ENCODE peak calls at places on chromosomes 12 and 14, in ten cellular contexts. S is HCT116; A is body of pancreas; L is CD8-positive, alpha-beta T cell; W is dorsolateral prefrontal cortex; D is fibroblast of the aortic adventitia; C is hepatocyte; T is choroid plexus epithelial cell; I is upper lobe of right lung; V is left ventricle myocardium inferior. O is an unnamed sample.

GRCh38 chr14:82445810-82446575 is 912.3 kb upstream of the SEL1L start:
- DNase-seq in S (no peak), A (no peak), L (no peak), W (no peak), D (no peak), C (no peak), T (no peak), I (no peak), V (no peak), O (no peak)

GRCh38 chr14:55721353-55721752 is 141.3 kb downstream of the KTN1 start:
- DNase-seq in S (peak; percentile 22), A (peak; percentile 41), L (no peak), W (no peak), D (peak; percentile 97), C (no peak), T (peak; percentile 96), I (no peak), V (no peak), O (no peak)

GRCh38 chr12:25458047-25458552 is 95.0 kb downstream of the LMNTD1 start:
- DNase-seq in S (peak; percentile 95), A (peak; percentile 14), L (no peak), W (no peak), D (peak; percentile 92), C (no peak), T (peak; percentile 90), I (no peak), V (no peak), O (no peak)

GRCh38 chr12:76346798-76347420 is 1.3 kb downstream of the BBS10 start:
- DNase-seq in S (no peak), A (no peak), L (no peak), W (no peak), D (peak; percentile 84), C (peak; percentile 68), T (peak; percentile 85), I (no peak), V (no peak), O (peak; percentile 41)

GRCh38 chr12:118102070-118102469 is 1.7 kb downstream of the VSIG10 start:
- DNase-seq in S (peak; percentile 46), A (peak; percentile 31), L (no peak), W (no peak), D (no peak), C (peak; percentile 29), T (no peak), I (no peak), V (no peak), O (no peak)

GRCh38 chr14:68544150-68544892 is 248.5 kb downstream of the ZFP36L1 start:
- DNase-seq in S (no peak), A (peak; percentile 86), L (no peak), W (no peak), D (peak; percentile 100), C (no peak), T (peak; percentile 98), I (no peak), V (peak; percentile 55), O (no peak)

GRCh38 chr12:7989827-7990491 is 42.6 kb upstream of the FOXJ2 start:
- DNase-seq in S (no peak), A (peak; percentile 13), L (peak; percentile 71), W (no peak), D (no peak), C (no peak), T (no peak), I (peak; percentile 85), V (peak; percentile 32), O (peak; percentile 47)

GRCh38 chr12:78331764-78332163 is 501.1 kb downstream of the NAV3 start:
- DNase-seq in S (no peak), A (no peak), L (no peak), W (no peak), D (no peak), C (no peak), T (peak; percentile 13), I (no peak), V (no peak), O (no peak)

GRCh38 chr14:24394275-24394674 is 4.5 kb upstream of the NYNRIN start:
- DNase-seq in S (peak; percentile 12), A (no peak), L (no peak), W (no peak), D (no peak), C (no peak), T (no peak), I (no peak), V (no peak), O (no peak)
- TF ChIP-seq CTCF in S (peak; percentile 20), A (no peak), L (no peak), W (no peak), D (no peak), C (no peak), T (no peak), I (no peak), V (no peak), O (no peak)

GRCh38 chr14:80927385-80927989 is 14.1 kb downstream of the CEP128 start:
- DNase-seq in S (no peak), A (no peak), L (no peak), W (no peak), D (no peak), C (no peak), T (no peak), I (no peak), V (no peak), O (no peak)
- TF ChIP-seq CTCF in S (peak; percentile 27), A (no peak), L (no peak), W (no peak), D (no peak), C (no peak), T (peak; percentile 24), I (no peak), V (no peak), O (no peak)

DNA sequence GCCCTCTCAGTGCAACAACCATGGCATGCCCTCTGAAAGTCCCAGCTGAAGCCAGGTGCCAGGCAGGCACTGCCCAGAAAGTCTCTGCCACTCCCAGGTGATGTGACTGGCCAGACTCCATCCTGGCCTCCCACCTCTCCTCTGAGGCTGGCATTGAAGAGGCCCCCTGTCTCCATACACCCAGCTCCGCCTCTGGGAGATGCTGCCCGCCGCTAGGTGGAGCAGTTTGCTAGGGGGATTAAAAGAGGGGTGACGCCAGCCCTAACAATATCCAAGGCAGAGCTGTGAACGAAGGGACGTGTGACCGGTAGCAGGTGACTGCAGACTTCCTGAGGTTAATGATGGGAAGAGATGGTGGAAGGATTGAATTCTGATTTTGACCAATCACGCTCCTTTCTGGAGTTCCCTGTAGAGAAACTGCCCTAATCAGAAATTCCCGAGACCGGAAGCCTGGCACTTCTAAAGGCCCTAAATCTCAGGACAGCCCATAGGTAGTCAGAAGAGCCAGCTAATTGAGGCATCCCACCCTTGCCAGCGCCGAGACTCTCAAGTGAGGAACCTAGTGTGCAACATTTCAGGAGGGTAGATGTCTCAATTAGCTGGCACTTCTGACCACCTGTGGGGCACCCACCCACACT is 8.3 kb upstream of the PLEK2 start:
- DNase-seq in S (no peak), A (peak; percentile 47), L (peak; percentile 26), W (no peak), D (no peak), C (no peak), T (no peak), I (no peak), V (no peak), O (peak; percentile 44)
- TF ChIP-seq CTCF in S (peak; percentile 69), A (peak; percentile 45), L (peak; percentile 26), W (no peak), D (peak; percentile 18), C (peak; percentile 22), T (peak; percentile 62), I (peak; percentile 41), V (peak; percentile 44), O (peak; percentile 50)

GRCh38 chr14:93970589-93970966 is 5.8 kb downstream of the ASB2 start:
- DNase-seq in S (peak; percentile 33), A (peak; percentile 70), L (peak; percentile 77), W (no peak), D (no peak), C (no peak), T (no peak), I (no peak), V (no peak), O (no peak)
- TF ChIP-seq CTCF in S (peak; percentile 47), A (peak; percentile 67), L (peak; percentile 77), W (no peak), D (peak; percentile 6), C (peak; percentile 35), T (peak; percentile 50), I (peak; percentile 38), V (peak; percentile 27), O (peak; percentile 47)

DNA sequence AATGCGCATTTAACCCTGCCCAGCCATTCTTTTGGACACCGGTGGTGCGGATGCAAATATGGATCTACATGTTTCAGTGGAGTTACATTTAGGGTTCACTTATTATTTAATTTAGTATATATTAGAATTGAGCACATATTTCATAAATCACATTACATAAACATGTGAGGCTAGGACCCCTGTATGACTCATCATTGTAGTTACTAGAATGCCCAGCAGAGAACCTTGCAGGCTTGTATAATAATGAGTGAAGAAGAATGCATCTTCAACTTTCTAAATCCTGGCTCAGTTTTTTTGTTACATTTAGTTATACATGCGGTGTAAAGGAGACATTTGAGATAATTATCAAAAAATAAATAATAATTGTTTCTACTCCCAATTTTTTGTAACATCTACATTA is 369.0 kb downstream of the ATP23 start:
- DNase-seq in S (no peak), A (no peak), L (no peak), W (no peak), D (peak; percentile 61), C (peak; percentile 13), T (peak; percentile 92), I (no peak), V (no peak), O (no peak)
- TF ChIP-seq CTCF in S (no peak), A (no peak), L (no peak), W (no peak), D (peak; percentile 11), C (no peak), T (peak; percentile 35), I (no peak), V (no peak), O (no peak)

GRCh38 chr12:29053567-29053966 is 95.5 kb upstream of the FAR2 start:
- DNase-seq in S (no peak), A (no peak), L (no peak), W (no peak), D (no peak), C (no peak), T (no peak), I (no peak), V (no peak), O (peak; percentile 12)
- TF ChIP-seq CTCF in S (no peak), A (no peak), L (no peak), W (no peak), D (no peak), C (no peak), T (no peak), I (no peak), V (no peak), O (no peak)

O was measured in GM13976.